ENCODE peak calls at places on chromosome 18, in nine cellular contexts. One of them, this sample, is unnamed.

GRCh38 chr18:73316513-73316912 is 448.7 kb upstream of the NETO1 start:
- DNase-seq in A549: no peak
- DNase-seq in heart left ventricle: no peak
- DNase-seq in K562: no peak
- DNase-seq in prostate gland: no peak
- DNase-seq in gastrocnemius medialis: no peak
- DNase-seq in transverse colon: no peak
- DNase-seq in stomach: no peak
- DNase-seq in adrenal gland: no peak
- DNase-seq in this sample: no peak

GRCh38 chr18:10351858-10352257 is 102.6 kb upstream of the APCDD1 start:
- DNase-seq in A549: no peak
- DNase-seq in heart left ventricle: no peak
- DNase-seq in K562: no peak
- DNase-seq in prostate gland: no peak
- DNase-seq in gastrocnemius medialis: no peak
- DNase-seq in transverse colon: no peak
- DNase-seq in stomach: no peak
- DNase-seq in adrenal gland: no peak
- DNase-seq in this sample: no peak

GRCh38 chr18:42078711-42079110 is 123.7 kb downstream of the PIK3C3 start:
- DNase-seq in A549: no peak
- DNase-seq in heart left ventricle: no peak
- DNase-seq in K562: no peak
- DNase-seq in prostate gland: no peak
- DNase-seq in gastrocnemius medialis: no peak
- DNase-seq in transverse colon: no peak
- DNase-seq in stomach: no peak
- DNase-seq in adrenal gland: no peak
- DNase-seq in this sample: no peak

GRCh38 chr18:48539406-48540328 is 836 bp downstream of the CTIF start:
- DNase-seq in A549: peak; percentile 39
- DNase-seq in heart left ventricle: peak; percentile 54
- DNase-seq in K562: peak; percentile 30
- DNase-seq in prostate gland: no peak
- DNase-seq in gastrocnemius medialis: peak; percentile 24
- DNase-seq in transverse colon: peak; percentile 45
- DNase-seq in stomach: peak; percentile 32
- DNase-seq in adrenal gland: peak; percentile 42
- DNase-seq in this sample: peak; percentile 54

GRCh38 chr18:39494211-39494896 is 1928.8 kb upstream of the CELF4 start:
- DNase-seq in A549: no peak
- DNase-seq in heart left ventricle: no peak
- DNase-seq in K562: no peak
- DNase-seq in prostate gland: no peak
- DNase-seq in gastrocnemius medialis: no peak
- DNase-seq in transverse colon: no peak
- DNase-seq in stomach: no peak
- DNase-seq in adrenal gland: no peak
- DNase-seq in this sample: no peak

GRCh38 chr18:33556846-33557245 is 21.2 kb upstream of the ASXL3 start:
- DNase-seq in A549: no peak
- DNase-seq in heart left ventricle: no peak
- DNase-seq in K562: no peak
- DNase-seq in prostate gland: no peak
- DNase-seq in gastrocnemius medialis: no peak
- DNase-seq in transverse colon: no peak
- DNase-seq in stomach: no peak
- DNase-seq in adrenal gland: no peak
- DNase-seq in this sample: no peak

GRCh38 chr18:75517286-75517685 is 89.8 kb upstream of the SMIM21 start:
- DNase-seq in A549: no peak
- DNase-seq in heart left ventricle: no peak
- DNase-seq in K562: no peak
- DNase-seq in prostate gland: no peak
- DNase-seq in gastrocnemius medialis: no peak
- DNase-seq in transverse colon: no peak
- DNase-seq in stomach: no peak
- DNase-seq in adrenal gland: no peak
- DNase-seq in this sample: no peak

GRCh38 chr18:45562567-45563479 is 52.5 kb upstream of the SLC14A2 start:
- DNase-seq in A549: no peak
- DNase-seq in heart left ventricle: peak; percentile 65
- DNase-seq in K562: no peak
- DNase-seq in prostate gland: no peak
- DNase-seq in gastrocnemius medialis: no peak
- DNase-seq in transverse colon: peak; percentile 23
- DNase-seq in stomach: no peak
- DNase-seq in adrenal gland: peak; percentile 36
- DNase-seq in this sample: peak; percentile 71

GRCh38 chr18:63097198-63097597 is 222.4 kb downstream of the BCL2 start:
- DNase-seq in A549: no peak
- DNase-seq in heart left ventricle: no peak
- DNase-seq in K562: no peak
- DNase-seq in prostate gland: no peak
- DNase-seq in gastrocnemius medialis: no peak
- DNase-seq in transverse colon: no peak
- DNase-seq in stomach: no peak
- DNase-seq in adrenal gland: no peak
- DNase-seq in this sample: no peak

GRCh38 chr18:78766651-78767533 is 212.7 kb upstream of the SALL3 start:
- DNase-seq in A549: no peak
- DNase-seq in heart left ventricle: no peak
- DNase-seq in K562: no peak
- DNase-seq in prostate gland: no peak
- DNase-seq in gastrocnemius medialis: no peak
- DNase-seq in transverse colon: no peak
- DNase-seq in stomach: no peak
- DNase-seq in adrenal gland: no peak
- DNase-seq in this sample: no peak

GRCh38 chr18:7626922-7627440 is 59.9 kb downstream of the PTPRM start:
- DNase-seq in A549: peak; percentile 66
- DNase-seq in heart left ventricle: no peak
- DNase-seq in K562: no peak
- DNase-seq in prostate gland: no peak
- DNase-seq in gastrocnemius medialis: no peak
- DNase-seq in transverse colon: no peak
- DNase-seq in stomach: no peak
- DNase-seq in adrenal gland: no peak
- DNase-seq in this sample: no peak

GRCh38 chr18:54983041-54983686 is 23.9 kb upstream of the CCDC68 start:
- DNase-seq in A549: peak; percentile 65
- DNase-seq in heart left ventricle: no peak
- DNase-seq in K562: peak; percentile 48
- DNase-seq in prostate gland: no peak
- DNase-seq in gastrocnemius medialis: no peak
- DNase-seq in transverse colon: no peak
- DNase-seq in stomach: no peak
- DNase-seq in adrenal gland: no peak
- DNase-seq in this sample: no peak

GRCh38 chr18:30522288-30522929 is 520.1 kb downstream of the DSC3 start:
- DNase-seq in A549: no peak
- DNase-seq in heart left ventricle: no peak
- DNase-seq in K562: no peak
- DNase-seq in prostate gland: no peak
- DNase-seq in gastrocnemius medialis: no peak
- DNase-seq in transverse colon: no peak
- DNase-seq in stomach: no peak
- DNase-seq in adrenal gland: no peak
- DNase-seq in this sample: no peak
- TF ChIP-seq POLR2A in A549: no peak
- TF ChIP-seq POLR2A in heart left ventricle: no peak
- TF ChIP-seq POLR2A in K562: no peak
- TF ChIP-seq POLR2A in prostate gland: no peak
- TF ChIP-seq POLR2A in gastrocnemius medialis: no peak
- TF ChIP-seq POLR2A in transverse colon: no peak
- TF ChIP-seq POLR2A in stomach: no peak
- TF ChIP-seq POLR2A in adrenal gland: no peak
- TF ChIP-seq POLR2A in this sample: no peak

GRCh38 chr18:3257627-3258120 is 4.3 kb upstream of the MYL12B start:
- DNase-seq in A549: no peak
- DNase-seq in heart left ventricle: no peak
- DNase-seq in K562: no peak
- DNase-seq in prostate gland: no peak
- DNase-seq in gastrocnemius medialis: no peak
- DNase-seq in transverse colon: no peak
- DNase-seq in stomach: no peak
- DNase-seq in adrenal gland: no peak
- DNase-seq in this sample: no peak

GRCh38 chr18:3252843-3253242 is 5.2 kb downstream of the MYL12A start:
- DNase-seq in A549: no peak
- DNase-seq in heart left ventricle: no peak
- DNase-seq in K562: no peak
- DNase-seq in prostate gland: no peak
- DNase-seq in gastrocnemius medialis: no peak
- DNase-seq in transverse colon: no peak
- DNase-seq in stomach: no peak
- DNase-seq in adrenal gland: no peak
- DNase-seq in this sample: no peak

GRCh38 chr18:3254725-3255124 is 7.1 kb downstream of the MYL12A start:
- DNase-seq in A549: no peak
- DNase-seq in heart left ventricle: no peak
- DNase-seq in K562: no peak
- DNase-seq in prostate gland: no peak
- DNase-seq in gastrocnemius medialis: no peak
- DNase-seq in transverse colon: no peak
- DNase-seq in stomach: no peak
- DNase-seq in adrenal gland: no peak
- DNase-seq in this sample: no peak

GRCh38 chr18:3256693-3257626 is 5.0 kb upstream of the MYL12B start:
- DNase-seq in A549: peak; percentile 36
- DNase-seq in heart left ventricle: no peak
- DNase-seq in K562: no peak
- DNase-seq in prostate gland: no peak
- DNase-seq in gastrocnemius medialis: no peak
- DNase-seq in transverse colon: no peak
- DNase-seq in stomach: peak; percentile 49
- DNase-seq in adrenal gland: no peak
- DNase-seq in this sample: no peak

GRCh38 chr18:3255611-3256165 is 6.2 kb upstream of the MYL12B start:
- DNase-seq in A549: no peak
- DNase-seq in heart left ventricle: no peak
- DNase-seq in K562: no peak
- DNase-seq in prostate gland: no peak
- DNase-seq in gastrocnemius medialis: no peak
- DNase-seq in transverse colon: no peak
- DNase-seq in stomach: no peak
- DNase-seq in adrenal gland: no peak
- DNase-seq in this sample: no peak
- H3K27ac ChIP-seq in A549: no peak overlapping the region
- H3K27ac ChIP-seq in heart left ventricle: peak overlapping the region; percentile 99
- H3K27ac ChIP-seq in K562: no peak overlapping the region
- H3K27ac ChIP-seq in prostate gland: no peak overlapping the region
- H3K27ac ChIP-seq in gastrocnemius medialis: peak overlapping the region; percentile 99
- H3K27ac ChIP-seq in transverse colon: no peak overlapping the region
- H3K27ac ChIP-seq in stomach: peak overlapping the region; percentile 82
- H3K27ac ChIP-seq in adrenal gland: peak overlapping the region; percentile 20
- H3K27ac ChIP-seq in this sample: no peak overlapping the region

GRCh38 chr18:58848685-58849084 is 16.0 kb upstream of the ZNF532 start:
- DNase-seq in A549: peak; percentile 23
- DNase-seq in heart left ventricle: no peak
- DNase-seq in K562: no peak
- DNase-seq in prostate gland: no peak
- DNase-seq in gastrocnemius medialis: no peak
- DNase-seq in transverse colon: no peak
- DNase-seq in stomach: no peak
- DNase-seq in adrenal gland: no peak
- DNase-seq in this sample: no peak
- H3K4me1 ChIP-seq in A549: peaks cover 25% of the 10 kb centered on the region
- H3K4me1 ChIP-seq in heart left ventricle: peaks cover 15% of the 10 kb centered on the region
- H3K4me1 ChIP-seq in K562: no peaks in the 10 kb centered on the region
- H3K4me1 ChIP-seq in prostate gland: no peaks in the 10 kb centered on the region
- H3K4me1 ChIP-seq in gastrocnemius medialis: peaks cover 10% of the 10 kb centered on the region
- H3K4me1 ChIP-seq in transverse colon: peaks cover 3% of the 10 kb centered on the region
- H3K4me1 ChIP-seq in stomach: no peaks in the 10 kb centered on the region
- H3K4me1 ChIP-seq in adrenal gland: no peaks in the 10 kb centered on the region
- H3K4me1 ChIP-seq in this sample: peaks cover 11% of the 10 kb centered on the region

DNA sequence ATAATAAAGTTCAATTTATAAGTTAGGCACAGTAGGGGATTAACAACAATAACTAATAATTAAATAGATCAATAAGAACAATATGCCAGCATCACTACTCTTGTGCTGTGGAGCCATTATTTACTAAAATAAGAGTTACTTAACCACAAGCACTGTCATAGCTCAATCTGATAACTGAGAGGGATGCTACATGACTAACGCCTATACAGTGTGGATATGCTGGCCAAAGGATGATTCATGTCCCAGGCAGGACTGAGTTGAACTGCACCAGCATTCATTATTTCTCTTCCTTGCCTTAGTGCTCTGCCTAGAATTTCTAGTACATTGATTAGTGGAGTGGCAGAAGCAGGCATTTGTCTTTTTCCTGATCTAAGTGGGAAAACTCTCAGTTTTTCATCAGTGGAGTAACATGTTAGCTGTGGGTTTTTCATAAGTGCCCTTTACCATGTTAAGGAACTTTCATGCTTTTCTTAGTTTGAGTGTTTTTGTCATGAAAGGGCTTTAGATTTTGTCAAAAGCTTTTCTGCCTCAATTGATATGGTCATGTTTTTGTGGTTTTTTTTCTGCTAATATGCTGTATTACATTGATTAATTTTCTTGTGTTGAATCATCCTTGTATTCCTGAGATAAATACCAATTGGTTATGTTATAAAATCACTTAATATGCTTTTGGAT is 21.7 kb downstream of the KIAA1328 start:
- DNase-seq in A549: peak; percentile 50
- DNase-seq in heart left ventricle: no peak
- DNase-seq in K562: no peak
- DNase-seq in prostate gland: no peak
- DNase-seq in gastrocnemius medialis: no peak
- DNase-seq in transverse colon: no peak
- DNase-seq in stomach: no peak
- DNase-seq in adrenal gland: peak; percentile 41
- DNase-seq in this sample: no peak
- TF ChIP-seq POLR2A in A549: no peak
- TF ChIP-seq POLR2A in heart left ventricle: no peak
- TF ChIP-seq POLR2A in K562: no peak
- TF ChIP-seq POLR2A in prostate gland: no peak
- TF ChIP-seq POLR2A in gastrocnemius medialis: no peak
- TF ChIP-seq POLR2A in transverse colon: no peak
- TF ChIP-seq POLR2A in stomach: no peak
- TF ChIP-seq POLR2A in adrenal gland: no peak
- TF ChIP-seq POLR2A in this sample: no peak